ENCODE peak calls at places on chromosome 10, in four cellular contexts. L is NCI-H1105, G is caudate nucleus, S is type B pancreatic cell. T is an unnamed sample.

GRCh38 chr10:71604324-71605018 is 115.1 kb downstream of the C10orf105 start:
- DNase-seq in L (no peak), G (no peak), S (no peak), T (no peak)

GRCh38 chr10:100993986-100994708 is 5.5 kb upstream of the LZTS2 start:
- DNase-seq in L (no peak), G (peak; percentile 44), S (no peak), T (no peak)

GRCh38 chr10:124671486-124672075 is 72.6 kb downstream of the FAM53B start:
- DNase-seq in L (no peak), G (peak; percentile 95), S (no peak), T (no peak)

GRCh38 chr10:8453587-8453986 is 399.1 kb downstream of the GATA3 start:
- DNase-seq in L (no peak), G (no peak), S (no peak), T (no peak)

GRCh38 chr10:93272884-93273675 is 199.4 kb downstream of the CYP26A1 start:
- DNase-seq in L (no peak), G (no peak), S (no peak), T (no peak)

GRCh38 chr10:129491123-129491734 is 24.2 kb downstream of the MGMT start:
- DNase-seq in L (no peak), G (no peak), S (no peak), T (no peak)

GRCh38 chr10:94370501-94370900 is 7.8 kb upstream of the NOC3L start:
- DNase-seq in L (no peak), G (peak; percentile 55), S (no peak), T (no peak)

GRCh38 chr10:118311505-118311904 is 30.6 kb downstream of the FAM204A start:
- DNase-seq in L (no peak), G (no peak), S (no peak), T (no peak)

GRCh38 chr10:69335063-69335587 is 56.8 kb downstream of the HK1 start:
- DNase-seq in L (no peak), G (no peak), S (no peak), T (no peak)

GRCh38 chr10:3482200-3482993 is 302.6 kb downstream of the KLF6 start:
- DNase-seq in L (peak; percentile 50), G (no peak), S (no peak), T (no peak)

GRCh38 chr10:7952251-7952650 is 102.2 kb upstream of the GATA3 start:
- DNase-seq in L (no peak), G (no peak), S (no peak), T (no peak)

GRCh38 chr10:30070001-30070759 is 10.8 kb upstream of the JCAD start:
- DNase-seq in L (no peak), G (no peak), S (no peak), T (no peak)

GRCh38 chr10:79246606-79247275 is 100.5 kb upstream of the PPIF start:
- DNase-seq in L (no peak), G (peak; percentile 58), S (no peak), T (no peak)

GRCh38 chr10:77619964-77620703 is 17.5 kb downstream of the KCNMA1 start:
- DNase-seq in L (no peak), G (no peak), S (no peak), T (no peak)

GRCh38 chr10:74671716-74672115 is 154.7 kb upstream of the KAT6B start:
- DNase-seq in L (no peak), G (no peak), S (no peak), T (no peak)

GRCh38 chr10:119919823-119920222 is 27.3 kb downstream of the SEC23IP start:
- DNase-seq in L (no peak), G (no peak), S (no peak), T (no peak)

GRCh38 chr10:105585215-105585614 is 944.1 kb downstream of the SORCS3 start:
- DNase-seq in L (no peak), G (no peak), S (no peak), T (no peak)

GRCh38 chr10:23643396-23643795 is 204.5 kb downstream of the OTUD1 start:
- DNase-seq in L (no peak), G (no peak), S (no peak), T (no peak)

GRCh38 chr10:112896273-112896672 is 53.8 kb upstream of the TCF7L2 start:
- DNase-seq in L (no peak), G (no peak), S (no peak), T (no peak)